ENCODE peak calls at places on chromosome 21, in ten cellular contexts. J is WERI-Rb-1; U is choroid plexus epithelial cell; E is K562; Q is astrocyte of the spinal cord; F is CD4-positive, CD25-positive, alpha-beta regulatory T cell; T is thoracic aorta; I is tibial nerve; A is DND-41; S is stomach. G is an unnamed sample.

GRCh38 chr21:43190544-43191340 is 21.9 kb downstream of the CRYAA start:
- DNase-seq in J (peak; percentile 5), U (no peak), E (no peak), Q (no peak), F (no peak), T (no peak), I (peak; percentile 11), A (no peak), S (no peak), G (no peak)

GRCh38 chr21:42414928-42415769 is 11.4 kb downstream of the UBASH3A start:
- DNase-seq in J (no peak), U (peak; percentile 79), E (peak; percentile 45), Q (peak; percentile 65), F (peak; percentile 88), T (no peak), I (no peak), A (no peak), S (peak; percentile 43), G (no peak)

GRCh38 chr21:40165212-40165611 is 298.0 kb downstream of the PCP4 start:
- DNase-seq in J (no peak), U (no peak), E (no peak), Q (peak; percentile 6), F (no peak), T (no peak), I (no peak), A (no peak), S (no peak), G (no peak)

GRCh38 chr21:43881918-43882317 is 16.9 kb downstream of the AGPAT3 start:
- DNase-seq in J (no peak), U (no peak), E (no peak), Q (no peak), F (no peak), T (no peak), I (no peak), A (no peak), S (no peak), G (no peak)

GRCh38 chr21:42353623-42354022 is 2.8 kb upstream of the TFF2 start:
- DNase-seq in J (no peak), U (no peak), E (no peak), Q (no peak), F (no peak), T (no peak), I (no peak), A (no peak), S (peak; percentile 16), G (no peak)

GRCh38 chr21:42997053-42997452 is 22.7 kb downstream of the PKNOX1 start:
- DNase-seq in J (no peak), U (peak; percentile 99), E (no peak), Q (peak; percentile 96), F (no peak), T (no peak), I (no peak), A (no peak), S (no peak), G (peak; percentile 40)

GRCh38 chr21:14215971-14216621 is at the start of gene RBM11:
- DNase-seq in J (peak; percentile 78), U (peak; percentile 53), E (peak; percentile 91), Q (peak; percentile 46), F (peak; percentile 50), T (no peak), I (peak; percentile 34), A (no peak), S (peak; percentile 81), G (peak; percentile 70)

GRCh38 chr21:40254540-40255455 is 387.6 kb downstream of the PCP4 start:
- DNase-seq in J (peak; percentile 76), U (no peak), E (no peak), Q (peak; percentile 86), F (no peak), T (no peak), I (no peak), A (no peak), S (no peak), G (no peak)

GRCh38 chr21:43814215-43815106 is 25.1 kb downstream of the RRP1 start:
- DNase-seq in J (no peak), U (no peak), E (no peak), Q (no peak), F (no peak), T (no peak), I (no peak), A (no peak), S (no peak), G (no peak)

GRCh38 chr21:14306143-14306907 is 76.6 kb downstream of the HSPA13 start:
- DNase-seq in J (no peak), U (peak; percentile 39), E (no peak), Q (no peak), F (no peak), T (no peak), I (no peak), A (no peak), S (no peak), G (no peak)

GRCh38 chr21:42590431-42591131 is 62.8 kb upstream of the PDE9A start:
- DNase-seq in J (no peak), U (no peak), E (no peak), Q (no peak), F (no peak), T (no peak), I (no peak), A (no peak), S (no peak), G (no peak)

GRCh38 chr21:40841524-40842196 is 5.3 kb downstream of the DSCAM start:
- DNase-seq in J (peak; percentile 97), U (no peak), E (no peak), Q (peak; percentile 30), F (no peak), T (no peak), I (no peak), A (no peak), S (peak; percentile 67), G (peak; percentile 46)

GRCh38 chr21:21971384-21971783 is 973.2 kb downstream of the NCAM2 start:
- DNase-seq in J (no peak), U (peak; percentile 1), E (no peak), Q (no peak), F (no peak), T (no peak), I (no peak), A (no peak), S (no peak), G (no peak)

GRCh38 chr21:32463889-32464300 is 51.4 kb downstream of the EVA1C start:
- DNase-seq in J (no peak), U (peak; percentile 94), E (no peak), Q (peak; percentile 97), F (no peak), T (no peak), I (no peak), A (no peak), S (no peak), G (no peak)

GRCh38 chr21:29238967-29239289 is 59.8 kb upstream of the BACH1 start:
- DNase-seq in J (no peak), U (peak; percentile 95), E (no peak), Q (peak; percentile 39), F (no peak), T (no peak), I (no peak), A (no peak), S (no peak), G (no peak)

GRCh38 chr21:31213787-31214186 is 130.3 kb downstream of the TIAM1 start:
- DNase-seq in J (no peak), U (no peak), E (no peak), Q (no peak), F (no peak), T (no peak), I (no peak), A (no peak), S (no peak), G (no peak)

GRCh38 chr21:37496972-37497371 is 130.4 kb downstream of the DYRK1A start:
- DNase-seq in J (no peak), U (peak; percentile 46), E (no peak), Q (peak; percentile 15), F (no peak), T (no peak), I (no peak), A (no peak), S (no peak), G (no peak)

GRCh38 chr21:41460578-41461527 is 34.8 kb downstream of the MX1 start:
- DNase-seq in J (peak; percentile 81), U (peak; percentile 85), E (peak; percentile 56), Q (peak; percentile 67), F (peak; percentile 33), T (peak; percentile 28), I (peak; percentile 53), A (peak; percentile 46), S (peak; percentile 84), G (peak; percentile 74)

DNA sequence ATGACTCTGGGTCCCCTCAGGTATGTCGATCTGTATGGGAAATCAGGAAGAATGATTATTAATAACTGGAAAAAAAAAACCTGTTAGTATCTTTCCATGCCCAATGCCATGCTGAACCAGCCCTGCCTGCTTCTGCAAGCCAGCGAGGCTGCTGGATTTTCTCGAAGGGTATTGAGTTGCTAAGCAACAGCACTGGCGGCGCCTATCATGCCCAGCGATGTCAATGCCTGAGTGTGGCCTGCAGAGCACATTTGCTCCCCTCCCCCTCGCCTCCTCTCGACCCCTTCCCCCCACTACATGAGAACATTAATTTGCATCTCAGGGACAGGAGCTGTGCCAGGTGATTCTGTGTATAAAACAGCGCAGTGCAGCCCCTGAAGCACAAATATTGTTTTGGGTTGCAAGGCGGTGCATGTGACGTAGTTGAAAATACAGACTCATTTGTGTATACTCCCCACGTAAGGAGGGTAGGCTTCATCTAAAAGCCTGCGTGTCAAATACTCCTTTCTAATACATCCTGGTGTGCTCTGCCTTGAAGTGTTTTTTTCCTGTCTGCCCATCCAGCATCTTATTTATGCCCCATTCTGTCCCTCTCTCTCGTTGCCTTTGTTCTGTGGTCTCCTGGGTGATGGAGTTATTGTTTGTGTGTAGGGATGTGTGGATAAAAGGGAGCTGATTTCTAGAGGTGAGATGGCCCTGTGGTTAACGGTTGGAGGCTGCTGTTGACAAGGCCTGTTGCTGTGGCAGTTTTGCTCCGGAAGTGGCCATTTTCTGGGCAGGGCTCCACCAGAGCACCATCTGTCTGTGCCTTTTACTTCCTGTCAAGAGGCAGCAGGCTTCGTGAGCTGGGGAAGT is 32.7 kb upstream of the ATP5PO start:
- DNase-seq in J (no peak), U (no peak), E (peak; percentile 66), Q (peak; percentile 38), F (peak; percentile 79), T (no peak), I (no peak), A (peak; percentile 96), S (peak; percentile 72), G (peak; percentile 53)
- H3K4me3 ChIP-seq in J (no peak overlapping the region), U (no peak overlapping the region), E (no peak overlapping the region), Q (peak overlapping the region; percentile 21), F (peak overlapping the region; percentile 77), T (peak overlapping the region; percentile 59), I (peak overlapping the region; percentile 18), A (peak overlapping the region; percentile 52), S (peak overlapping the region; percentile 12), G (no peak overlapping the region)

GRCh38 chr21:45410865-45411809 is 6.2 kb downstream of the COL18A1 start:
- DNase-seq in J (no peak), U (no peak), E (peak; percentile 97), Q (no peak), F (no peak), T (no peak), I (no peak), A (no peak), S (no peak), G (no peak)
- H3K4me3 ChIP-seq in J (no peak overlapping the region), U (no peak overlapping the region), E (no peak overlapping the region), Q (no peak overlapping the region), F (no peak overlapping the region), T (no peak overlapping the region), I (no peak overlapping the region), A (no peak overlapping the region), S (no peak overlapping the region), G (no peak overlapping the region)

GRCh38 chr21:34517039-34517438 is 5.0 kb upstream of the KCNE1 start:
- DNase-seq in J (no peak), U (no peak), E (no peak), Q (no peak), F (no peak), T (no peak), I (no peak), A (no peak), S (no peak), G (no peak)
- H3K4me3 ChIP-seq in J (no peak overlapping the region), U (no peak overlapping the region), E (no peak overlapping the region), Q (no peak overlapping the region), F (no peak overlapping the region), T (no peak overlapping the region), I (no peak overlapping the region), A (no peak overlapping the region), S (no peak overlapping the region), G (no peak overlapping the region)

GRCh38 chr21:17101696-17102095 is 411.1 kb upstream of the CXADR start:
- DNase-seq in J (no peak), U (no peak), E (no peak), Q (no peak), F (no peak), T (no peak), I (no peak), A (no peak), S (no peak), G (no peak)
- H3K4me3 ChIP-seq in J (no peak overlapping the region), U (no peak overlapping the region), E (no peak overlapping the region), Q (no peak overlapping the region), F (no peak overlapping the region), T (no peak overlapping the region), I (no peak overlapping the region), A (no peak overlapping the region), S (no peak overlapping the region), G (no peak overlapping the region)

G was measured in lung.